ENCODE peak calls at places on chromosome 12, in nine cellular contexts. One of them, this sample, is unnamed.

GRCh38 chr12:54349031-54349430 is 15.3 kb downstream of the GPR84 start:
- DNase-seq in upper lobe of left lung: no peak
- DNase-seq in A549: no peak
- DNase-seq in stomach: no peak
- DNase-seq in sigmoid colon: no peak
- DNase-seq in tibial nerve: no peak
- DNase-seq in transverse colon: no peak
- DNase-seq in suprapubic skin: no peak
- DNase-seq in K562: no peak
- DNase-seq in this sample: no peak

GRCh38 chr12:59067068-59067467 is 146.8 kb upstream of the LRIG3 start:
- DNase-seq in upper lobe of left lung: no peak
- DNase-seq in transverse colon: no peak
- DNase-seq in K562: no peak
- DNase-seq in suprapubic skin: no peak
- DNase-seq in stomach: no peak
- DNase-seq in A549: peak; percentile 24
- DNase-seq in sigmoid colon: no peak
- DNase-seq in tibial nerve: no peak
- DNase-seq in this sample: no peak

GRCh38 chr12:106919910-106920544 is 35.7 kb upstream of the TMEM263 start:
- DNase-seq in sigmoid colon: no peak
- DNase-seq in A549: peak; percentile 59
- DNase-seq in transverse colon: no peak
- DNase-seq in tibial nerve: peak; percentile 48
- DNase-seq in suprapubic skin: no peak
- DNase-seq in stomach: no peak
- DNase-seq in upper lobe of left lung: no peak
- DNase-seq in K562: peak; percentile 52
- DNase-seq in this sample: no peak

GRCh38 chr12:29519585-29520182 is 22.2 kb upstream of the OVCH1 start:
- DNase-seq in K562: peak; percentile 25
- DNase-seq in stomach: no peak
- DNase-seq in sigmoid colon: no peak
- DNase-seq in tibial nerve: peak; percentile 64
- DNase-seq in transverse colon: no peak
- DNase-seq in A549: peak; percentile 60
- DNase-seq in upper lobe of left lung: no peak
- DNase-seq in suprapubic skin: no peak
- DNase-seq in this sample: no peak

GRCh38 chr12:125166046-125166445 is 100.8 kb downstream of the AACS start:
- DNase-seq in sigmoid colon: no peak
- DNase-seq in upper lobe of left lung: no peak
- DNase-seq in suprapubic skin: no peak
- DNase-seq in tibial nerve: no peak
- DNase-seq in transverse colon: no peak
- DNase-seq in A549: no peak
- DNase-seq in K562: no peak
- DNase-seq in stomach: no peak
- DNase-seq in this sample: no peak

GRCh38 chr12:40105265-40105514 is 691 bp downstream of the SLC2A13 start:
- DNase-seq in suprapubic skin: peak; percentile 83
- DNase-seq in A549: no peak
- DNase-seq in sigmoid colon: peak; percentile 77
- DNase-seq in tibial nerve: peak; percentile 16
- DNase-seq in upper lobe of left lung: peak; percentile 61
- DNase-seq in transverse colon: no peak
- DNase-seq in stomach: no peak
- DNase-seq in K562: no peak
- DNase-seq in this sample: peak; percentile 59

GRCh38 chr12:115261691-115262398 is 577.9 kb upstream of the TBX3 start:
- DNase-seq in transverse colon: peak; percentile 67
- DNase-seq in tibial nerve: no peak
- DNase-seq in K562: no peak
- DNase-seq in upper lobe of left lung: no peak
- DNase-seq in suprapubic skin: no peak
- DNase-seq in A549: peak; percentile 50
- DNase-seq in stomach: no peak
- DNase-seq in sigmoid colon: no peak
- DNase-seq in this sample: no peak

GRCh38 chr12:61754214-61754613 is 506.0 kb upstream of the USP15 start:
- DNase-seq in stomach: no peak
- DNase-seq in A549: no peak
- DNase-seq in upper lobe of left lung: no peak
- DNase-seq in transverse colon: no peak
- DNase-seq in sigmoid colon: no peak
- DNase-seq in tibial nerve: no peak
- DNase-seq in suprapubic skin: no peak
- DNase-seq in K562: no peak
- DNase-seq in this sample: no peak

GRCh38 chr12:116533343-116534248 is 25.6 kb upstream of the MAP1LC3B2 start:
- DNase-seq in upper lobe of left lung: peak; percentile 89
- DNase-seq in suprapubic skin: no peak
- DNase-seq in A549: peak; percentile 87
- DNase-seq in K562: peak; percentile 97
- DNase-seq in transverse colon: peak; percentile 83
- DNase-seq in stomach: peak; percentile 79
- DNase-seq in tibial nerve: peak; percentile 64
- DNase-seq in sigmoid colon: peak; percentile 93
- DNase-seq in this sample: peak; percentile 91

GRCh38 chr12:131290255-131290959 is 336.7 kb downstream of the ADGRD1 start:
- DNase-seq in A549: no peak
- DNase-seq in tibial nerve: peak; percentile 2
- DNase-seq in K562: no peak
- DNase-seq in sigmoid colon: no peak
- DNase-seq in suprapubic skin: no peak
- DNase-seq in transverse colon: no peak
- DNase-seq in stomach: no peak
- DNase-seq in upper lobe of left lung: no peak
- DNase-seq in this sample: no peak

GRCh38 chr12:118103601-118104382 is at the start of gene VSIG10:
- DNase-seq in tibial nerve: peak; percentile 23
- DNase-seq in K562: peak; percentile 42
- DNase-seq in upper lobe of left lung: peak; percentile 89
- DNase-seq in sigmoid colon: peak; percentile 91
- DNase-seq in suprapubic skin: peak; percentile 85
- DNase-seq in transverse colon: peak; percentile 89
- DNase-seq in stomach: peak; percentile 86
- DNase-seq in A549: peak; percentile 81
- DNase-seq in this sample: peak; percentile 64

GRCh38 chr12:103956515-103957027 is 9.1 kb upstream of the TDG start:
- DNase-seq in suprapubic skin: no peak
- DNase-seq in A549: no peak
- DNase-seq in K562: no peak
- DNase-seq in tibial nerve: peak; percentile 14
- DNase-seq in upper lobe of left lung: peak; percentile 38
- DNase-seq in stomach: no peak
- DNase-seq in transverse colon: no peak
- DNase-seq in sigmoid colon: no peak
- DNase-seq in this sample: no peak

GRCh38 chr12:63802012-63802608 is 22.4 kb downstream of the RXYLT1 start:
- DNase-seq in K562: peak; percentile 9
- DNase-seq in suprapubic skin: no peak
- DNase-seq in upper lobe of left lung: no peak
- DNase-seq in stomach: no peak
- DNase-seq in transverse colon: no peak
- DNase-seq in tibial nerve: no peak
- DNase-seq in sigmoid colon: no peak
- DNase-seq in A549: peak; percentile 53
- DNase-seq in this sample: no peak

GRCh38 chr12:8697476-8698131 is at the start of gene RIMKLB:
- DNase-seq in sigmoid colon: peak; percentile 93
- DNase-seq in transverse colon: peak; percentile 80
- DNase-seq in upper lobe of left lung: peak; percentile 87
- DNase-seq in suprapubic skin: peak; percentile 88
- DNase-seq in K562: peak; percentile 81
- DNase-seq in A549: peak; percentile 88
- DNase-seq in tibial nerve: peak; percentile 77
- DNase-seq in stomach: peak; percentile 79
- DNase-seq in this sample: peak; percentile 89

GRCh38 chr12:129052373-129052772 is 199.1 kb downstream of the GLT1D1 start:
- DNase-seq in sigmoid colon: no peak
- DNase-seq in stomach: no peak
- DNase-seq in suprapubic skin: no peak
- DNase-seq in tibial nerve: no peak
- DNase-seq in A549: no peak
- DNase-seq in K562: no peak
- DNase-seq in transverse colon: no peak
- DNase-seq in upper lobe of left lung: no peak
- DNase-seq in this sample: no peak

GRCh38 chr12:108649668-108650067 is 16.0 kb upstream of the SELPLG start:
- DNase-seq in A549: peak; percentile 24
- DNase-seq in suprapubic skin: no peak
- DNase-seq in tibial nerve: no peak
- DNase-seq in upper lobe of left lung: no peak
- DNase-seq in sigmoid colon: no peak
- DNase-seq in K562: no peak
- DNase-seq in stomach: no peak
- DNase-seq in transverse colon: no peak
- DNase-seq in this sample: no peak

GRCh38 chr12:119808441-119808840 is 68.7 kb downstream of the CIT start:
- DNase-seq in transverse colon: no peak
- DNase-seq in suprapubic skin: no peak
- DNase-seq in sigmoid colon: no peak
- DNase-seq in upper lobe of left lung: no peak
- DNase-seq in stomach: no peak
- DNase-seq in A549: no peak
- DNase-seq in K562: no peak
- DNase-seq in tibial nerve: no peak
- DNase-seq in this sample: no peak

GRCh38 chr12:94525951-94526350 is 66.3 kb upstream of the CEP83 start:
- DNase-seq in sigmoid colon: no peak
- DNase-seq in A549: no peak
- DNase-seq in K562: no peak
- DNase-seq in upper lobe of left lung: no peak
- DNase-seq in suprapubic skin: no peak
- DNase-seq in transverse colon: no peak
- DNase-seq in stomach: no peak
- DNase-seq in tibial nerve: no peak
- DNase-seq in this sample: no peak
- TF ChIP-seq EP300 in sigmoid colon: no peak
- TF ChIP-seq EP300 in A549: no peak
- TF ChIP-seq EP300 in K562: no peak
- TF ChIP-seq EP300 in upper lobe of left lung: no peak
- TF ChIP-seq EP300 in suprapubic skin: no peak
- TF ChIP-seq EP300 in transverse colon: no peak
- TF ChIP-seq EP300 in stomach: no peak
- TF ChIP-seq EP300 in tibial nerve: no peak
- TF ChIP-seq EP300 in this sample: no peak

DNA sequence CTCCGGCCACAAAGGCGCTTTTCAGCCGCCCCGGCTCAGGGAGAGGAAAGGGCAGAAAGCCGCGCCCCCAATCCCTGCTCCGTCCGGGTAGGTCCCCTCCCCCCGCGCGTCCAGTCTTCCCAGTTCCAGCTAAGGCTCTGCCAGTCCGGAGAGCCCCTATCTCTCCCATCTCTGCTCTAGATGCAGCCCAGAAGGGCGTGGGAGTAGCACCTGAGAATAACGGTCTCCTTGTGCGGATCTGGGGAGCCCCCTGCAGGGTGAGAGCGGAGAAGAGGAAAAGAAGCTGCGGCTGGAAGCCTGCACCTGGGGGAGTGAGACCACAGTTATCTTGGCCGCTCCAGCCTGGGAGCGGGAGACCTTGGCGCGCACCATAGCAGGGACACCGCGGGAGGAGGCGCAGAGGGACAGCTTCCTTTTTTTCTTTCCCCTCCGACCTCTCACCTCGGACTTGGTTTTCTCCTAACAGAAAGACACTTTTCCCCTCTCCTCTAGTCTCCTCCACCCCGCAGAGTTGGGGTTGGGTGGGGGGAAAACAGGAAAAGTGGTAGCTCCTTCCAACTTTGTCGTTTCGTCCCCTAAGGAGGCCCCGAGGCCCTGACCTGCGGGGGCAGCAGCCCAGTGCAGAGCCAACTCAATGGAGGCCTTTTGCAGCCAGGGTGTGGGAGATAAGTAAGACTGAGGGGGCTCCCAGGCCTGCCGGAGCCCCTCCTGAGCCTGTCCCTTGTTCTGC is 2.4 kb downstream of the DHH start:
- DNase-seq in transverse colon: no peak
- DNase-seq in suprapubic skin: no peak
- DNase-seq in stomach: no peak
- DNase-seq in K562: peak; percentile 93
- DNase-seq in A549: peak; percentile 68
- DNase-seq in tibial nerve: no peak
- DNase-seq in sigmoid colon: no peak
- DNase-seq in upper lobe of left lung: no peak
- DNase-seq in this sample: no peak
- H3K27ac ChIP-seq in transverse colon: no peak overlapping the region
- H3K27ac ChIP-seq in suprapubic skin: no peak overlapping the region
- H3K27ac ChIP-seq in stomach: no peak overlapping the region
- H3K27ac ChIP-seq in K562: peak overlapping the region; percentile 91
- H3K27ac ChIP-seq in A549: peak overlapping the region; percentile 52
- H3K27ac ChIP-seq in tibial nerve: peak overlapping the region; percentile 91
- H3K27ac ChIP-seq in sigmoid colon: peak overlapping the region; percentile 32
- H3K27ac ChIP-seq in upper lobe of left lung: no peak overlapping the region
- H3K27ac ChIP-seq in this sample: no peak overlapping the region

DNA sequence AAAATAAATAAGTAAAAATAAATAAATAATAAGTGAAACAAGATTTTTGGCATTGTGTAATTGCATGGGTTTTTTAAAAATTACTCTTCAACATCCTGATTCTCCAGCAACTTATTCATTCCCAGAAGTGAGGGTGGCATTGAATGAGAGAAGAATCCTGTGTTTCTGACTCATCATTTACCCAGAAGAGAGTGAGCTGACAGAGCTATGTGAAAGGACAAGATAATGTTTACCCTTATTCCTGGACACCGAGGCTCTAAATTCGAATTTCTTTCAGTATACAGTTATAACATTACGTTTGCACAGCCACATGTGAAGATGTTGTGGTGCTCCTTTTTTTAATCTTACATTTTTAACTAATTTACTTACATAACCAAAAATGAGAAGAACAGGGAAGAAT is 36.4 kb downstream of the BBS10 start:
- DNase-seq in transverse colon: no peak
- DNase-seq in suprapubic skin: no peak
- DNase-seq in upper lobe of left lung: no peak
- DNase-seq in K562: no peak
- DNase-seq in A549: peak; percentile 43
- DNase-seq in tibial nerve: no peak
- DNase-seq in stomach: no peak
- DNase-seq in sigmoid colon: no peak
- DNase-seq in this sample: no peak
- TF ChIP-seq EP300 in transverse colon: no peak
- TF ChIP-seq EP300 in suprapubic skin: no peak
- TF ChIP-seq EP300 in upper lobe of left lung: no peak
- TF ChIP-seq EP300 in K562: no peak
- TF ChIP-seq EP300 in A549: no peak
- TF ChIP-seq EP300 in tibial nerve: no peak
- TF ChIP-seq EP300 in stomach: no peak
- TF ChIP-seq EP300 in sigmoid colon: no peak
- TF ChIP-seq EP300 in this sample: no peak

DNA sequence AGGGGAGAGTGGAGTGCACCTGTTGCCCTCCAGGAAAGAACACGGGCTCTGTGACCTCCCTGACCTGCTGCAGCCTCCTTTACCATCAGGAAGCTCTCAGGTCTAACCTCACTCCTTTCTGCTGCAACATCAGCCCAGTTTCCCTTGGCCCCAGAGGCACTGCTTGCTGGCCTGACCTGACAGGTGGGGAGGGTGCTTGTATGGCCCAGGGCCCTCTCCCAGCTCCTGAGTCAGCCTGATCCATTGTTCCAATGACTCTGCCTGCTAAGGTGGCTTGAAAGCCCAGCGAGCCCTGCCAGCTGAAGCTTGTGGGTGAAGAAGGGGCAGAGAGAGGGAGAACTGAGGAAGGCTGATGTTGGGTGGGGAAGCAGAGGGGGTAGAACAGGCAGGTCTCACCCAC is 13.2 kb upstream of the KRT78 start:
- DNase-seq in upper lobe of left lung: no peak
- DNase-seq in K562: no peak
- DNase-seq in tibial nerve: no peak
- DNase-seq in sigmoid colon: no peak
- DNase-seq in suprapubic skin: no peak
- DNase-seq in stomach: no peak
- DNase-seq in transverse colon: no peak
- DNase-seq in A549: no peak
- DNase-seq in this sample: no peak
- H3K27ac ChIP-seq in upper lobe of left lung: no peak overlapping the region
- H3K27ac ChIP-seq in K562: no peak overlapping the region
- H3K27ac ChIP-seq in tibial nerve: no peak overlapping the region
- H3K27ac ChIP-seq in sigmoid colon: no peak overlapping the region
- H3K27ac ChIP-seq in suprapubic skin: peak overlapping the region; percentile 76
- H3K27ac ChIP-seq in stomach: no peak overlapping the region
- H3K27ac ChIP-seq in transverse colon: no peak overlapping the region
- H3K27ac ChIP-seq in A549: peak overlapping the region; percentile 48
- H3K27ac ChIP-seq in this sample: no peak overlapping the region

This sample was measured in ovary.